ENCODE peak calls at places on chromosomes 1 and 21, in five cellular contexts. Q is PC-3, K is ACHN, W is nucleus accumbens, X is AG08396. V is an unnamed sample.

GRCh38 chr21:40102682-40103081 is 235.4 kb downstream of the PCP4 start:
- DNase-seq in Q (no peak), K (no peak), W (no peak), X (no peak), V (no peak)

GRCh38 chr21:15617968-15618367 is 111.8 kb upstream of the USP25 start:
- DNase-seq in Q (peak), K (peak), W (no peak), X (no peak), V (no peak)

GRCh38 chr1:200838676-200839445 is 33.9 kb upstream of the GPR25 start:
- DNase-seq in Q (no peak), K (peak), W (no peak), X (peak), V (no peak)

GRCh38 chr1:154941332-154941995 is 4.9 kb upstream of the PMVK start:
- DNase-seq in Q (no peak), K (no peak), W (no peak), X (no peak), V (peak)

GRCh38 chr1:240820816-240821215 is 208.9 kb upstream of the GREM2 start:
- DNase-seq in Q (no peak), K (no peak), W (no peak), X (no peak), V (no peak)

GRCh38 chr1:244896550-244896949 is 32.2 kb upstream of the HNRNPU start:
- DNase-seq in Q (peak), K (no peak), W (no peak), X (peak), V (no peak)

GRCh38 chr1:228850141-228851100 is 115.1 kb downstream of the RHOU start:
- DNase-seq in Q (no peak), K (peak), W (no peak), X (no peak), V (no peak)

GRCh38 chr1:179144621-179145020 is 62.8 kb downstream of the TOR3A start:
- DNase-seq in Q (peak), K (no peak), W (no peak), X (peak), V (no peak)

GRCh38 chr1:101101362-101101761 is 75.8 kb upstream of the DPH5 start:
- DNase-seq in Q (peak), K (no peak), W (no peak), X (no peak), V (no peak)

V was measured in hypothalamus.